ENCODE peak calls at places on chromosomes 16 and 17, in four cellular contexts. P is A549, Q is breast epithelium, L is BJ. K is an unnamed sample.

GRCh38 chr17:82228278-82228841 is 482 bp upstream of the SLC16A3 start:
- DNase-seq in P (no peak), Q (no peak), L (no peak), K (peak; percentile 41)

GRCh38 chr17:78818932-78819331 is 21.7 kb downstream of the USP36 start:
- DNase-seq in P (no peak), Q (no peak), L (no peak), K (no peak)

GRCh38 chr17:18028684-18029540 is 10.1 kb downstream of the ATPAF2 start:
- DNase-seq in P (no peak), Q (no peak), L (no peak), K (no peak)

GRCh38 chr16:48681520-48681919 is 71.5 kb upstream of the N4BP1 start:
- DNase-seq in P (no peak), Q (no peak), L (no peak), K (no peak)

GRCh38 chr17:31854672-31855071 is 4.4 kb downstream of the COPRS start:
- DNase-seq in P (no peak), Q (no peak), L (no peak), K (no peak)

GRCh38 chr16:48932216-48932855 is 322.4 kb upstream of the N4BP1 start:
- DNase-seq in P (no peak), Q (no peak), L (no peak), K (no peak)

GRCh38 chr17:1643293-1643998 is 2.1 kb downstream of the SCARF1 start:
- DNase-seq in P (peak; percentile 65), Q (peak; percentile 63), L (no peak), K (no peak)

GRCh38 chr17:74497471-74497870 is 31.0 kb downstream of the CD300A start:
- DNase-seq in P (no peak), Q (no peak), L (no peak), K (no peak)

GRCh38 chr17:52395308-52395707 is 236.8 kb upstream of the CA10 start:
- DNase-seq in P (no peak), Q (no peak), L (no peak), K (no peak)

GRCh38 chr16:27598921-27599565 is 49.1 kb downstream of the KATNIP start:
- DNase-seq in P (no peak), Q (no peak), L (no peak), K (no peak)

GRCh38 chr17:80474231-80474932 is 2.0 kb downstream of the NPTX1 start:
- DNase-seq in P (peak; percentile 78), Q (no peak), L (no peak), K (no peak)

GRCh38 chr16:67197704-67198103 is 1.2 kb upstream of the ELMO3 start:
- DNase-seq in P (no peak), Q (no peak), L (no peak), K (no peak)

GRCh38 chr17:7207120-7208001 is 12.3 kb downstream of the DLG4 start:
- DNase-seq in P (no peak), Q (no peak), L (no peak), K (no peak)

GRCh38 chr16:87132361-87133014 is 184.7 kb downstream of the C16orf95 start:
- DNase-seq in P (no peak), Q (peak; percentile 75), L (peak; percentile 56), K (no peak)

GRCh38 chr17:81462506-81463125 is 50.0 kb downstream of the ACTG1 start:
- DNase-seq in P (no peak), Q (no peak), L (no peak), K (no peak)

GRCh38 chr17:81509687-81510523 is 2.7 kb downstream of the ACTG1 start:
- DNase-seq in P (no peak), Q (no peak), L (no peak), K (no peak)

GRCh38 chr17:81245665-81246342 is 6.7 kb downstream of the NDUFAF8 start:
- DNase-seq in P (no peak), Q (no peak), L (no peak), K (no peak)

GRCh38 chr17:56926704-56927103 is 12.9 kb upstream of the TRIM25 start:
- DNase-seq in P (no peak), Q (no peak), L (no peak), K (no peak)

GRCh38 chr17:6306820-6307219 is 128.1 kb downstream of the AIPL1 start:
- DNase-seq in P (no peak), Q (no peak), L (no peak), K (no peak)

GRCh38 chr17:5031365-5032082 is 3.7 kb downstream of the SLC52A1 start:
- DNase-seq in P (peak; percentile 86), Q (peak; percentile 70), L (no peak), K (peak; percentile 62)

GRCh38 chr17:79652999-79653643 is 42.3 kb upstream of the RBFOX3 start:
- DNase-seq in P (no peak), Q (no peak), L (no peak), K (no peak)

GRCh38 chr16:70151391-70151790 is 22.2 kb upstream of the CLEC18C start:
- DNase-seq in P (peak; percentile 3), Q (no peak), L (no peak), K (no peak)

GRCh38 chr16:88749358-88749757 is 35.7 kb downstream of the PIEZO1 start:
- DNase-seq in P (no peak), Q (no peak), L (no peak), K (no peak)

GRCh38 chr17:15298176-15298575 is 33.0 kb upstream of the PMP22 start:
- DNase-seq in P (no peak), Q (no peak), L (no peak), K (no peak)

GRCh38 chr16:88800277-88800592 is 3.4 kb upstream of the CDT1 start:
- DNase-seq in P (no peak), Q (no peak), L (no peak), K (no peak)

GRCh38 chr17:10754109-10754508 is 24.3 kb upstream of the TMEM220 start:
- DNase-seq in P (peak; percentile 72), Q (no peak), L (no peak), K (no peak)

GRCh38 chr17:2207815-2208515 is 95.6 kb downstream of the SMG6 start:
- DNase-seq in P (no peak), Q (no peak), L (no peak), K (no peak)

GRCh38 chr16:57536306-57537193 is at the start of gene CCDC102A:
- DNase-seq in P (no peak), Q (peak; percentile 27), L (no peak), K (no peak)

GRCh38 chr16:57539072-57539796 is 2.9 kb upstream of the CCDC102A start:
- DNase-seq in P (no peak), Q (peak; percentile 6), L (no peak), K (peak; percentile 91)

GRCh38 chr16:57537194-57537505 is 779 bp upstream of the CCDC102A start:
- DNase-seq in P (no peak), Q (no peak), L (no peak), K (no peak)

GRCh38 chr16:57538235-57538711 is 1.9 kb upstream of the CCDC102A start:
- DNase-seq in P (no peak), Q (peak; percentile 15), L (no peak), K (no peak)

GRCh38 chr16:57537596-57538234 is 1.3 kb upstream of the CCDC102A start:
- DNase-seq in P (no peak), Q (peak; percentile 16), L (no peak), K (no peak)
- H3K4me3 ChIP-seq in P (no peak overlapping the region), Q (peak overlapping the region; percentile 93), L (no peak overlapping the region), K (peak overlapping the region; percentile 60)

DNA sequence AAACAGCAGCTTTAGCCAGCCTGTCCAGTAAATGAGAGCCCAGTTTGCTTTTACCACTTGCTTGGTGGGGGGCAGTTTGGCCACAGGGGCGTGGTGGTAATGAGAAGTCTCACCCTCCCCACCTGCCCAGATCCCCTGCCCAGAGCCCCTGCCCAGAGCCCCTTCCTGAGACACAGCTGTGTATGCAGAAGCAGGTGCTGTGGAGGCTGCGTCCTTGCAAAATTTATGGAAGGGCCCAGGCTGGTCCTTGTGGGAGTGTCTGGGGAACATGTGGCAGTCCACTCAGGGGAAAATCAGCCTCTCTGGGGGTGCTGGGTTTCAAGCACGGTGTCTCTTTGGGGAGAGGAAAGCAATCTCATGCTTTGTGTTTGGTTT is 27.6 kb upstream of the LGALS9 start:
- DNase-seq in P (no peak), Q (no peak), L (no peak), K (no peak)
- TF ChIP-seq CTCF in P (no peak), Q (no peak), L (no peak), K (no peak)

GRCh38 chr16:28935924-28936783 is 4.4 kb downstream of the CD19 start:
- DNase-seq in P (peak; percentile 68), Q (peak; percentile 26), L (peak; percentile 28), K (peak; percentile 50)
- H3K4me3 ChIP-seq in P (no peak overlapping the region), Q (peak overlapping the region; percentile 7), L (no peak overlapping the region), K (no peak overlapping the region)

GRCh38 chr16:85334718-85335583 is 222.7 kb upstream of the CIBAR2 start:
- DNase-seq in P (no peak), Q (no peak), L (no peak), K (no peak)
- TF ChIP-seq CTCF in P (no peak), Q (no peak), L (no peak), K (no peak)

DNA sequence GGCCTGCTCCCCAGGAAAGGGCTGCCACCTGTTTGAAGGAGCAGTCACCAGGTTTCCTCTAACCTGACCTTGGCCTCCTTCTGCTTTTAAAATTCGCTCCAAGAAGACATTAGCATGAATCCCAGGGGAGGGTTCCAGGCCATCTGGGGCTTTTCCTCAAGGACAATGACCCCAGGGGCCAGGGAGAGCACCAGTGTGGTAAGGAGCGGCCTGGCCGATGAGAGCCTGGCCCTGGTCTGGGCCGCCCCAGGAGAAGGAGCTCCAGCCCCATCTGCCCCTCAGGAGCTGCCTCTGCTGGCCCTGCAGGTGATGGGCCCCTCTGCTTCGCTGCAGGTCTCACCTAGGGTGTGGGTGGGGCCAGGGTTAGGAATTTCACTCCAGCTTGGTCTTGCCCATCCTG is 209.2 kb upstream of the TNRC6C start:
- DNase-seq in P (no peak), Q (no peak), L (no peak), K (no peak)
- H3K4me3 ChIP-seq in P (no peak overlapping the region), Q (no peak overlapping the region), L (no peak overlapping the region), K (no peak overlapping the region)

GRCh38 chr17:64309710-64310109 is 46.6 kb upstream of the TEX2 start:
- DNase-seq in P (no peak), Q (no peak), L (no peak), K (no peak)

GRCh38 chr17:64309021-64309420 is 46.0 kb upstream of the TEX2 start:
- DNase-seq in P (no peak), Q (no peak), L (no peak), K (no peak)

GRCh38 chr17:64304512-64304911 is 41.5 kb upstream of the TEX2 start:
- DNase-seq in P (no peak), Q (no peak), L (no peak), K (no peak)

GRCh38 chr17:64306850-64307463 is 43.9 kb upstream of the TEX2 start:
- DNase-seq in P (peak; percentile 73), Q (peak; percentile 58), L (no peak), K (peak; percentile 33)
- TF ChIP-seq CTCF in P (peak; percentile 97), Q (peak; percentile 75), L (peak; percentile 83), K (peak; percentile 73)

DNA sequence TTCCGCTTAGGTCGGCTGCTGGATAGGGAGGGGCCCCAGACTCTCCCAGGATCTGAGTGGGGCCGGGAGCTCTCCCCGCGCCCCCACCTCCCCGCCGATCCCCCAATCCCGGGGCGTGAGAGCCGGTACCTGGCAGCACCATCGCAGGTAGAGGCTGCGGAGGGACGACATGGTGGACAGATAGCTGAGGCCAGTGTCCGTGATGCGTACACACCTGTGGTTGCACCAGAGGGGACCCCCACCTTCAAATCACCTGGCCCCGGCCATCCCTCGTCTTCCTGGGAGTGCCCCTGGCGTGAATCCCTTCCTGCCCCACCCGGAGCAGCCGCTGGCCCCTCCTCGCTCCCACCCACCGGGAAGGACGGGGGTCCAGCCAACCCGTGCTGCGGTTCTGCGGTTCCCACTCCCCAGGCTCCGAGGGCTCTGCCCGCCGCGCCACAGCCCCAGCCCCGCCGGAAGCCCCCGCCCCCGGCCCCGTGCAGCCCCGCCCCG is 4.7 kb upstream of the WDR24 start:
- DNase-seq in P (no peak), Q (no peak), L (no peak), K (no peak)
- H3K4me3 ChIP-seq in P (peak overlapping the region; percentile 37), Q (peak overlapping the region; percentile 51), L (no peak overlapping the region), K (peak overlapping the region; percentile 49)

K was measured in GM12864.